ENCODE peak calls at places on chromosomes 7 and 10, in six cellular contexts. J, K, W, L, N and C are unnamed samples.

GRCh38 chr10:112562803-112563663 is 116.0 kb downstream of the VTI1A start:
- DNase-seq in J (no peak), K (peak), N (no peak), W (no peak), L (no peak), C (no peak)

GRCh38 chr10:119313645-119314044 is 106.3 kb downstream of the GRK5 start:
- DNase-seq in J (no peak), K (no peak), L (no peak), N (no peak), W (no peak), C (peak)

GRCh38 chr7:101947899-101948298 is 130.5 kb downstream of the CUX1 start:
- DNase-seq in J (peak), W (no peak), L (peak), K (peak), N (no peak), C (no peak)

GRCh38 chr7:159026271-159027047 is 118.2 kb downstream of the VIPR2 start:
- DNase-seq in W (no peak), L (no peak), K (no peak), N (no peak), J (no peak), C (no peak)

GRCh38 chr10:75352650-75353049 is 48.9 kb downstream of the ZNF503 start:
- DNase-seq in K (peak), J (no peak), L (no peak), N (no peak), W (peak), C (no peak)

GRCh38 chr10:120018695-120019094 is 126.2 kb downstream of the SEC23IP start:
- DNase-seq in L (no peak), W (no peak), K (no peak), J (no peak), N (no peak), C (no peak)

GRCh38 chr10:62239994-62240393 is 28.6 kb downstream of the RTKN2 start:
- DNase-seq in L (no peak), J (peak), W (peak), K (no peak), N (no peak), C (no peak)

GRCh38 chr7:151590801-151591771 is 71.4 kb upstream of the RHEB start:
- DNase-seq in L (no peak), N (no peak), J (no peak), W (no peak), K (no peak), C (no peak)

GRCh38 chr7:126394406-126394805 is 858.3 kb downstream of the GRM8 start:
- DNase-seq in K (no peak), J (no peak), N (no peak), L (no peak), W (no peak), C (no peak)

GRCh38 chr7:122544463-122544862 is 154.5 kb downstream of the RNF133 start:
- DNase-seq in K (no peak), J (no peak), N (no peak), W (no peak), L (no peak), C (peak)

GRCh38 chr10:133198206-133198605 is 31.8 kb upstream of the UTF1 start:
- DNase-seq in W (no peak), K (no peak), N (no peak), L (no peak), J (no peak), C (no peak)

GRCh38 chr7:139304517-139304916 is 36.6 kb upstream of the FMC1 start:
- DNase-seq in L (no peak), K (no peak), J (no peak), W (no peak), N (no peak), C (no peak)

GRCh38 chr10:128222317-128222849 is 96.2 kb upstream of the MKI67 start:
- DNase-seq in J (no peak), K (no peak), N (no peak), L (no peak), W (no peak), C (no peak)

GRCh38 chr10:128178319-128178937 is 52.2 kb upstream of the MKI67 start:
- DNase-seq in J (peak), L (no peak), N (no peak), K (peak), W (peak), C (peak)

GRCh38 chr10:80100861-80101695 is 22.6 kb downstream of the TMEM254 start:
- DNase-seq in K (no peak), J (no peak), N (no peak), L (no peak), W (no peak), C (no peak)

GRCh38 chr10:109205929-109206585 is 717.3 kb downstream of the XPNPEP1 start:
- DNase-seq in W (peak), J (no peak), N (no peak), K (peak), L (no peak), C (no peak)

GRCh38 chr10:86045896-86046295 is 320.7 kb downstream of the GRID1 start:
- DNase-seq in L (no peak), N (no peak), K (no peak), J (no peak), W (no peak), C (no peak)

GRCh38 chr7:132743974-132744373 is 167.7 kb upstream of the PLXNA4 start:
- DNase-seq in N (no peak), W (peak), K (no peak), L (no peak), J (no peak), C (no peak)

GRCh38 chr10:95908450-95908849 is 675 bp downstream of the CC2D2B start:
- DNase-seq in N (no peak), J (no peak), W (no peak), L (no peak), K (no peak), C (no peak)

DNA sequence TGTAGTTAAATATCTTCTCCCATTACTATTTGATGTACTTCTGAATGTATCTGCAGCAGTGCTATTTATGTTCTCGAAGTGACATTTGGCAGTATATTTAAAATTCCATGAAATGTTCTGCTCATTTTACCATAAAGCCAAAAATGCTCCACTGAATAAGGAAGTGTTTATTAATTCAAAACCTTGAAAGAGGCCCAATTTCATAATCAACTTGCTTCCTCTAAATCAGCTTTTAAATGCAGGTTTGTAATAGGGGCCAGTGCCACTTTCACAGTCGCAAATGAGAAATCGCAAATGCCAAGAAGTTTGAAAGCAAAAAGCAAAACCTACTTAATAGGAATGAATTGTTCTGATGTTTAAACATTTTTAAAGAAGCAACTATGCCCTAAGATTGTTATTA is 11.4 kb downstream of the NHLRC2 start:
- DNase-seq in J (no peak), L (no peak), K (no peak), N (no peak), W (no peak), C (no peak)
- TF ChIP-seq CTCF in J (no peak), L (no peak), K (no peak), N (no peak), W (no peak), C (no peak)

DNA sequence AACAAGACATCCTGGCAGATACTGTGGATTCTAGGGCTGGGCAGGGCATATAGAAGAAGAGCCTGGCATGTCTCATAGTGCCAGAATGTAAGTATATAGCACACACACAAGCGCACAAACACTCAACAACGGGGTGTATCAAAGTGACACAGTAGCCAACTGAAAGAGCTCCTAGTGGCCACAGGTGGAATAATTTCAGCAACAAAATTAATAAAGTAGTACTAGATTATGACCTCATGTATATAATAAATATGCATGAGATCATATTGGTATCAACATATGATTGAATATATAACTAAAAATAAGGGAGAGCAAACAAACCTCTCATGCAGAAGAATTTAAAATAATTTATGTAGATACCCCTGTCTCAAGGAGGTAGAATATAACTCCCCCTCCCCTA is 72.4 kb upstream of the CXCL12 start:
- DNase-seq in L (no peak), K (no peak), J (no peak), N (no peak), W (no peak), C (no peak)
- TF ChIP-seq CTCF in L (no peak), K (peak), J (no peak), N (no peak), W (peak), C (no peak)

DNA sequence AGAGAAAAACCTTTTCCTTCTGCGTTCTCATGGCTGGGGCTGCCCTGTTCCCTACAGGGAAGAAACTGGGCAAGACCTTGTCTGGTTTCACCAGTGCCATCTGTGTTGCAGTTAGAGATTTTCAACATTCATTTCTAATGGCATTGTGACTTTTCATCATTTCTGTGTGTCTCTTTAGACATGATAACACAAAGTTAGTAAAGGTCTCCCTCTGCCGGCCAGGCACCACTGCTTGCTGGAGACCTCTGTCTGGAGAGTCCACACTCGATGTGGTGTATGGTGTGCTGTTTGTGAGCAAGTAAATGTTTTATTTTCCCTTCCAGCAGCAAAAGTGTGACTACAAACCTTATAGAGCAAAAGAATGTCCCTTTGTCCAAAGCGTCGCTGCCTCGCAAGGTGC is 213.5 kb downstream of the PAXIP1 start:
- DNase-seq in W (no peak), L (no peak), J (no peak), K (no peak), N (no peak), C (no peak)
- TF ChIP-seq CTCF in W (no peak), L (peak), J (no peak), K (no peak), N (no peak), C (no peak)

DNA sequence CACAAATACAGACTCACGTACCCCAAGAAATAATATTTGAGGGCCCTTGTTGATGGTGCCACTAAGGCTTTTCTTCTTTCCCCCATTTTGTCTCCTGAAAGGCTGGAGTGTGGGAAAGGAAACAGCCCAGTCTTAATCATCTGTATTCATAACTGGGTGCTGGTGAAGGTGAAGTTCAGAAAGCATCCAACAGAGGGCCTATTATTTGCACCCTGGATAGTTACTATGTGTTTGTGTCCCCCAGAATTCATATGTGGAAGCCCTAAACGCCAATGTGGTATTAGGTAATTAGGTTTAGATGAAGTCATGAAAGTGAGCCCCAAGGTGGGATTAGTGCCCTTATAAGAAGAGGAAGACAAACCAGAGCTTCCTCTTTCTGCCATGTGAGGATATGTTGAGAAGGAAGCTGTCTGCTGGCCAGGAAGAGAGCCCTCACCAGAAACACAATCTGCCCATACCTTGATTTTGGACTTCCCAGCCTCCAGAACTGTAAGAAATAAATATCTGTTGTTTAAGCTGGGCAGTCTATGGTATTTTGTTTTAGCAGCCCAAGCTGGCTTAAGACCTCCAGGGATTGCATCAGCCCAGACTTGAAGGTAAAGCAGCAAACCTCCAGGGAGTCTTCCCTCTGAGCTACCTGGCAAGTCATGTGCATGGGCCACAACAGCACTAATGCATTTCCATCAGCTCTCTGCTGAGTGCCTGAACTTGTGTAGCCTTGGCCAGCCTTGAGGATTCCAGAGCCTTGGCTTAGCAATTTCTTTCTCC is 90.0 kb upstream of the ADRB1 start:
- DNase-seq in W (no peak), N (no peak), K (no peak), J (no peak), L (no peak), C (no peak)
- TF ChIP-seq CTCF in W (peak), N (no peak), K (no peak), J (peak), L (peak), C (no peak)

DNA sequence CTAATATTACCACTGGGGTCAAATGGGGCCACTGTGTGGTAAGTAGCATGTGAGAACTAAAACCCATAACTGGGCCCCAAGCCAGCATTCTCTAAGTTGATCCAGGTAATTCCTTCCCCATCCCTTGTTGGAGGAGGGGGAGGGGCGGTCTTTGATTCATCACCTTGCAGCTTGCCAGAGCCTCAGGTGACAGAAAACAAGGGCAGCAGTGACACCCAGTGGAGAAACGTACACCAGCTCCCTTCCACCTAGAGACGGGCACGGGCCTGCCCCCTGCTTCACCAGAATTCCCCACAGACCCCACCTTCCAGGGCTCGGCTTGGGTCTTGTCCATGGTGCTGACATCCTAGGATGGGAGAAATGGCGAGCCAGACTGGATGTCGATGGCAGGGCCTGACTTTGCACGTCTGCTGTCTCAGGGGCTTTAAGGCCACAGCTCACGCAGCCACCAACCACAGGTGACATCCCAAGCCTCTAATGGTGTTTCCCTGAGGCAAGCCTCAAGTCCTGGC is 102.0 kb downstream of the STRA8 start:
- DNase-seq in L (peak), W (peak), N (no peak), K (peak), J (peak), C (peak)
- TF ChIP-seq CTCF in L (peak), W (peak), N (no peak), K (peak), J (peak), C (peak)

GRCh38 chr7:46580756-46581155 is 659.7 kb upstream of the IGFBP3 start:
- DNase-seq in J (no peak), W (no peak), L (no peak), N (no peak), K (no peak), C (no peak)

GRCh38 chr7:46583606-46584005 is 662.5 kb upstream of the IGFBP3 start:
- DNase-seq in K (peak), J (no peak), L (no peak), N (no peak), W (peak), C (no peak)

GRCh38 chr7:46576950-46577349 is 655.9 kb upstream of the IGFBP3 start:
- DNase-seq in N (peak), K (peak), W (peak), J (peak), L (no peak), C (no peak)

GRCh38 chr7:46577394-46577793 is 656.3 kb upstream of the IGFBP3 start:
- DNase-seq in J (no peak), L (no peak), K (no peak), W (no peak), N (no peak), C (no peak)

GRCh38 chr7:46581276-46581675 is 660.2 kb upstream of the IGFBP3 start:
- DNase-seq in J (no peak), K (no peak), W (no peak), N (no peak), L (no peak), C (no peak)
- TF ChIP-seq CTCF in J (no peak), K (no peak), W (no peak), N (no peak), L (no peak), C (no peak)